ENCODE peak calls at places on chromosomes 5 and 9, in seven cellular contexts. One of them, this sample, is unnamed.

GRCh38 chr5:65263291-65263690 is 218.4 kb downstream of the ADAMTS6 start:
- DNase-seq in pancreas: no peak
- DNase-seq in HCT116: no peak
- DNase-seq in heart right ventricle: no peak
- DNase-seq in cardiac fibroblast: peak
- DNase-seq in GM12865: no peak
- DNase-seq in suprapubic skin: no peak
- DNase-seq in this sample: no peak

GRCh38 chr9:95901506-95901905 is 26.0 kb downstream of the ERCC6L2 start:
- DNase-seq in HCT116: no peak
- DNase-seq in pancreas: peak
- DNase-seq in heart right ventricle: no peak
- DNase-seq in cardiac fibroblast: no peak
- DNase-seq in suprapubic skin: no peak
- DNase-seq in GM12865: no peak
- DNase-seq in this sample: no peak

GRCh38 chr9:121538221-121538620 is 38.6 kb upstream of the GGTA1 start:
- DNase-seq in cardiac fibroblast: peak
- DNase-seq in heart right ventricle: no peak
- DNase-seq in GM12865: no peak
- DNase-seq in pancreas: no peak
- DNase-seq in HCT116: peak
- DNase-seq in suprapubic skin: no peak
- DNase-seq in this sample: no peak

GRCh38 chr9:128094950-128095544 is 27.0 kb downstream of the SLC25A25 start:
- DNase-seq in GM12865: no peak
- DNase-seq in cardiac fibroblast: no peak
- DNase-seq in heart right ventricle: no peak
- DNase-seq in pancreas: peak
- DNase-seq in HCT116: no peak
- DNase-seq in suprapubic skin: no peak
- DNase-seq in this sample: no peak

GRCh38 chr5:171984748-171985419 is 21.6 kb downstream of the FBXW11 start:
- DNase-seq in heart right ventricle: no peak
- DNase-seq in suprapubic skin: no peak
- DNase-seq in HCT116: no peak
- DNase-seq in GM12865: peak
- DNase-seq in pancreas: no peak
- DNase-seq in cardiac fibroblast: peak
- DNase-seq in this sample: no peak

GRCh38 chr5:150753863-150754262 is 5.0 kb downstream of the DCTN4 start:
- DNase-seq in GM12865: no peak
- DNase-seq in HCT116: no peak
- DNase-seq in suprapubic skin: no peak
- DNase-seq in heart right ventricle: no peak
- DNase-seq in pancreas: no peak
- DNase-seq in cardiac fibroblast: no peak
- DNase-seq in this sample: no peak

GRCh38 chr9:23321049-23321448 is 505.0 kb downstream of the ELAVL2 start:
- DNase-seq in heart right ventricle: no peak
- DNase-seq in suprapubic skin: no peak
- DNase-seq in cardiac fibroblast: no peak
- DNase-seq in GM12865: no peak
- DNase-seq in HCT116: no peak
- DNase-seq in pancreas: no peak
- DNase-seq in this sample: no peak

GRCh38 chr5:21452429-21452828 is 1400.7 kb downstream of the CDH12 start:
- DNase-seq in GM12865: no peak
- DNase-seq in cardiac fibroblast: peak
- DNase-seq in pancreas: no peak
- DNase-seq in suprapubic skin: no peak
- DNase-seq in HCT116: no peak
- DNase-seq in heart right ventricle: no peak
- DNase-seq in this sample: no peak

GRCh38 chr9:130713286-130713975 is 19.9 kb downstream of the EXOSC2 start:
- DNase-seq in heart right ventricle: peak
- DNase-seq in GM12865: peak
- DNase-seq in cardiac fibroblast: peak
- DNase-seq in pancreas: no peak
- DNase-seq in HCT116: no peak
- DNase-seq in suprapubic skin: no peak
- DNase-seq in this sample: no peak

GRCh38 chr5:68994645-68995044 is 99.2 kb upstream of the SLC30A5 start:
- DNase-seq in heart right ventricle: no peak
- DNase-seq in GM12865: peak
- DNase-seq in cardiac fibroblast: no peak
- DNase-seq in pancreas: no peak
- DNase-seq in suprapubic skin: no peak
- DNase-seq in HCT116: no peak
- DNase-seq in this sample: no peak

GRCh38 chr5:79663212-79663611 is 26.4 kb upstream of the CMYA5 start:
- DNase-seq in suprapubic skin: no peak
- DNase-seq in pancreas: no peak
- DNase-seq in GM12865: peak
- DNase-seq in cardiac fibroblast: no peak
- DNase-seq in HCT116: no peak
- DNase-seq in heart right ventricle: no peak
- DNase-seq in this sample: no peak

GRCh38 chr9:75149841-75150241 is 61.5 kb downstream of the OSTF1 start:
- DNase-seq in GM12865: no peak
- DNase-seq in cardiac fibroblast: no peak
- DNase-seq in heart right ventricle: no peak
- DNase-seq in pancreas: no peak
- DNase-seq in suprapubic skin: no peak
- DNase-seq in HCT116: no peak
- DNase-seq in this sample: no peak

GRCh38 chr9:137556069-137556838 is 4.6 kb downstream of the MRPL41 start:
- DNase-seq in cardiac fibroblast: no peak
- DNase-seq in pancreas: no peak
- DNase-seq in GM12865: no peak
- DNase-seq in HCT116: no peak
- DNase-seq in heart right ventricle: no peak
- DNase-seq in suprapubic skin: no peak
- DNase-seq in this sample: no peak

GRCh38 chr5:74916831-74917710 is 50.9 kb upstream of the FAM169A start:
- DNase-seq in heart right ventricle: no peak
- DNase-seq in pancreas: no peak
- DNase-seq in GM12865: no peak
- DNase-seq in HCT116: no peak
- DNase-seq in suprapubic skin: no peak
- DNase-seq in cardiac fibroblast: peak
- DNase-seq in this sample: no peak

GRCh38 chr9:95725045-95725444 is 150.4 kb upstream of the ERCC6L2 start:
- DNase-seq in suprapubic skin: no peak
- DNase-seq in HCT116: no peak
- DNase-seq in cardiac fibroblast: no peak
- DNase-seq in heart right ventricle: no peak
- DNase-seq in pancreas: no peak
- DNase-seq in GM12865: no peak
- DNase-seq in this sample: no peak

GRCh38 chr5:74257645-74258328 is 382.7 kb downstream of the ENC1 start:
- DNase-seq in GM12865: peak
- DNase-seq in HCT116: no peak
- DNase-seq in heart right ventricle: peak
- DNase-seq in pancreas: no peak
- DNase-seq in cardiac fibroblast: peak
- DNase-seq in suprapubic skin: peak
- DNase-seq in this sample: no peak

GRCh38 chr5:85049020-85049419 is 664.3 kb upstream of the EDIL3 start:
- DNase-seq in HCT116: peak
- DNase-seq in heart right ventricle: no peak
- DNase-seq in pancreas: no peak
- DNase-seq in suprapubic skin: no peak
- DNase-seq in GM12865: peak
- DNase-seq in cardiac fibroblast: peak
- DNase-seq in this sample: no peak

GRCh38 chr5:125409101-125409495 is 662.7 kb upstream of the ZNF608 start:
- DNase-seq in heart right ventricle: no peak
- DNase-seq in suprapubic skin: no peak
- DNase-seq in HCT116: no peak
- DNase-seq in cardiac fibroblast: no peak
- DNase-seq in pancreas: no peak
- DNase-seq in GM12865: no peak
- DNase-seq in this sample: no peak

GRCh38 chr9:21070171-21070571 is 7.6 kb downstream of the IFNB1 start:
- DNase-seq in cardiac fibroblast: peak
- DNase-seq in HCT116: peak
- DNase-seq in pancreas: no peak
- DNase-seq in GM12865: no peak
- DNase-seq in suprapubic skin: no peak
- DNase-seq in heart right ventricle: peak
- DNase-seq in this sample: no peak
- TF ChIP-seq CTCF in cardiac fibroblast: peak
- TF ChIP-seq CTCF in HCT116: peak
- TF ChIP-seq CTCF in pancreas: no peak
- TF ChIP-seq CTCF in GM12865: peak
- TF ChIP-seq CTCF in suprapubic skin: no peak
- TF ChIP-seq CTCF in heart right ventricle: no peak
- TF ChIP-seq CTCF in this sample: peak

DNA sequence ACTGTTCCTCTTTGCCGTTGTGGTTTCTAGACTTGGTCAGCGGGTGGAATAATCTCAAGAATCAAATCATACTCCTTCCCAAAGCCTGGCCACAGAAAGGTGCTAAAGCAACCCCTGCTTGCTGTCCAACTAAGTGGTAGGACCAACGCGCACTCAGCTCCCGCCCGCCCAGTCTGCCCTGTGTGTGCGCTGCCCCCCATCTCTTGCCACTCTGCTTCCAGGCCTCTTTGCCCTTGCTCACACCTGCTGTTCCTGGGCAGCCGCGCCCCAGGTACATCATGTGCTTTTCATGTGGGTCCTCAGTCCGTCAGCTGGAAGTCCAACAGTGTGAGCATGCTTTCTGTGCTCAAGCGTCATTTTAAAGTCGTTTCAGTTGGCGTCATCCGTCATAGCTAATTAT is 65.5 kb downstream of the SYK start:
- DNase-seq in suprapubic skin: no peak
- DNase-seq in heart right ventricle: no peak
- DNase-seq in pancreas: no peak
- DNase-seq in GM12865: no peak
- DNase-seq in HCT116: no peak
- DNase-seq in cardiac fibroblast: no peak
- DNase-seq in this sample: peak
- TF ChIP-seq CTCF in suprapubic skin: no peak
- TF ChIP-seq CTCF in heart right ventricle: no peak
- TF ChIP-seq CTCF in pancreas: no peak
- TF ChIP-seq CTCF in GM12865: no peak
- TF ChIP-seq CTCF in HCT116: no peak
- TF ChIP-seq CTCF in cardiac fibroblast: no peak
- TF ChIP-seq CTCF in this sample: no peak

GRCh38 chr9:89234636-89235035 is 56.0 kb upstream of the SHC3 start:
- DNase-seq in cardiac fibroblast: peak
- DNase-seq in pancreas: no peak
- DNase-seq in suprapubic skin: no peak
- DNase-seq in GM12865: peak
- DNase-seq in HCT116: no peak
- DNase-seq in heart right ventricle: no peak
- DNase-seq in this sample: no peak
- TF ChIP-seq CTCF in cardiac fibroblast: peak
- TF ChIP-seq CTCF in pancreas: no peak
- TF ChIP-seq CTCF in suprapubic skin: no peak
- TF ChIP-seq CTCF in GM12865: peak
- TF ChIP-seq CTCF in HCT116: no peak
- TF ChIP-seq CTCF in heart right ventricle: no peak
- TF ChIP-seq CTCF in this sample: no peak

GRCh38 chr9:1941989-1942388 is 73.2 kb upstream of the SMARCA2 start:
- DNase-seq in suprapubic skin: no peak
- DNase-seq in HCT116: no peak
- DNase-seq in cardiac fibroblast: peak
- DNase-seq in pancreas: no peak
- DNase-seq in heart right ventricle: no peak
- DNase-seq in GM12865: no peak
- DNase-seq in this sample: no peak

GRCh38 chr9:1939466-1939865 is 75.7 kb upstream of the SMARCA2 start:
- DNase-seq in heart right ventricle: no peak
- DNase-seq in suprapubic skin: no peak
- DNase-seq in cardiac fibroblast: no peak
- DNase-seq in GM12865: peak
- DNase-seq in HCT116: no peak
- DNase-seq in pancreas: no peak
- DNase-seq in this sample: no peak

GRCh38 chr9:1938135-1938534 is 77.0 kb upstream of the SMARCA2 start:
- DNase-seq in cardiac fibroblast: no peak
- DNase-seq in heart right ventricle: no peak
- DNase-seq in HCT116: no peak
- DNase-seq in GM12865: peak
- DNase-seq in pancreas: no peak
- DNase-seq in suprapubic skin: no peak
- DNase-seq in this sample: no peak

GRCh38 chr9:1939926-1940368 is 75.2 kb upstream of the SMARCA2 start:
- DNase-seq in pancreas: peak
- DNase-seq in suprapubic skin: no peak
- DNase-seq in heart right ventricle: no peak
- DNase-seq in cardiac fibroblast: peak
- DNase-seq in GM12865: peak
- DNase-seq in HCT116: peak
- DNase-seq in this sample: no peak

DNA sequence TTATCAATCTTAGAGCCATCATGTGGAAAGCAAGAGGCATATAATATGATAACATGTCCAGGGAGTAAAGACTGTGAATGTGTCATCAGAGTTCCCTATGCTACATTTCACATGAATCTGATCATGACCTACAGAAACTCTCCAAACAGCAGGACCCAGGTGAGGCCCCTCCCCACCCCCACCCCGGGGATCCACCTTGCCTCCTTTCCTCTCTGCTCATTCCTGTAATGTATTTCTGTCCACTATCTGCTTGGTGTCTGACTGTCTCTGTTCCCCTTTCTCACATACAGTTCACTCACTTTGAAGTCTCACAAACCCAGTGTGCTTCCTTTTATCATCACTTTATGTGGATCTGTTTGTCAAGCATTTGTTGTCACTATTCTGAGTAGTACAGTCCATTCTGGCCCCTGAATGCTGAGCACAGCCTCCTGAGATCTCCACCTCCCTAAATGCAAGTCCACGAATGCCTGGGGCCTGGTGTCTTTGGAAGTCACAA is 76.4 kb upstream of the SMARCA2 start:
- DNase-seq in GM12865: peak
- DNase-seq in suprapubic skin: no peak
- DNase-seq in heart right ventricle: no peak
- DNase-seq in pancreas: no peak
- DNase-seq in cardiac fibroblast: no peak
- DNase-seq in HCT116: no peak
- DNase-seq in this sample: no peak
- TF ChIP-seq CTCF in GM12865: no peak
- TF ChIP-seq CTCF in suprapubic skin: no peak
- TF ChIP-seq CTCF in heart right ventricle: no peak
- TF ChIP-seq CTCF in pancreas: no peak
- TF ChIP-seq CTCF in cardiac fibroblast: no peak
- TF ChIP-seq CTCF in HCT116: no peak
- TF ChIP-seq CTCF in this sample: no peak